ENCODE peak calls at places on chromosomes 12 and 14, in four cellular contexts. B, N, Q and P are unnamed samples.
A peak's percentile ranks its signal among the peaks of the same experiment; 100 is the strongest.

GRCh38 chr14:85165091-85165490 is 364.9 kb upstream of the FLRT2 start:
- DNase-seq in B (no peak), N (no peak), Q (no peak), P (no peak)

GRCh38 chr14:55373784-55374725 is 37.6 kb downstream of the ATG14 start:
- DNase-seq in N (peak; percentile 53), B (no peak), Q (no peak), P (no peak)

GRCh38 chr14:72946491-72946890 is 20.2 kb downstream of the DCAF4 start:
- DNase-seq in Q (no peak), B (no peak), N (no peak), P (no peak)

GRCh38 chr12:97940629-97941028 is 478.0 kb downstream of the RMST start:
- DNase-seq in Q (peak; percentile 20), N (no peak), B (no peak), P (no peak)

GRCh38 chr14:99077076-99077843 is 194.7 kb downstream of the BCL11B start:
- DNase-seq in B (no peak), Q (no peak), N (no peak), P (peak; percentile 16)

GRCh38 chr12:21336656-21337055 is 1.9 kb upstream of the SLCO1A2 start:
- DNase-seq in B (no peak), N (no peak), Q (no peak), P (peak; percentile 69)

GRCh38 chr12:51351913-51352532 is 5.5 kb upstream of the CELA1 start:
- DNase-seq in Q (peak; percentile 91), B (peak; percentile 51), N (peak; percentile 58), P (no peak)

GRCh38 chr14:88463318-88463717 is 77.9 kb downstream of the SPATA7 start:
- DNase-seq in Q (peak; percentile 16), B (no peak), N (no peak), P (no peak)

GRCh38 chr12:6386522-6386921 is 2.6 kb downstream of the LTBR start:
- DNase-seq in B (no peak), Q (no peak), N (no peak), P (no peak)

DNA sequence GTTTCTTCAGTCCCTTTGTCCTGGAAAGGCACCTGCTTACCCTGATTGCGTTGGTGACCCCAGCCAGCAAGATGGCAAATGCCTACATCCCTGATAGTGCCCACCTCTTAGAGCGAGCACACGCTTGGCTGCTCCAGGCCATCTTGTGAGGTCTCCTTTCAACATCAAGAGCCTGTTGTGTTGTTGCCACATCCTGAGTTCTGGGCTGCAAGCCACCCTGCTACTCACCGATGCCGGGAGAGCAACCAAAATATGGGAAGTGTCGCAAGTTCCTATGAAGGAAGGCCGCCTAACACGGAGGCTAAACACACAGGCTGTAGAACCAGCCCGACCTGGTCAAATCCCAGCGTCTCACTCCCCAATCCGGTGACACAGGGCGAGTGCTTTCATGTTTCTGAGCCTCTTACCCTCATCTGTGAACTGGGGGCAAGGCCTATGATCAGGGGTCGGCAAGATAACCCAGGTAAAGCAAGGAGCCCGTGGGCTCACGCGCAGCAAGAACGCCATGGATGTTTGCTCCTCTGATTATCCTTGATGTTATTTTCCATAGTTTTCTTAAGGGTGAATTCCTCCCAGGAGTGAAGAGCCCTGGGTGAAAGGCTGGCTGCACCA is 98.4 kb downstream of the LGMN start:
- DNase-seq in N (peak; percentile 43), B (peak; percentile 71), Q (no peak), P (peak; percentile 88)
- H3K4me1 ChIP-seq in N (peaks cover 66% of the 10 kb centered on the region), B (peaks cover 53% of the 10 kb centered on the region), Q (no peaks in the 10 kb centered on the region), P (peaks cover 10% of the 10 kb centered on the region)

GRCh38 chr12:109169676-109170075 is 53.3 kb downstream of the ACACB start:
- DNase-seq in B (no peak), N (no peak), Q (no peak), P (no peak)
- H3K36me3 ChIP-seq in B (no peaks in the 10 kb centered on the region), N (peaks cover 12% of the 10 kb centered on the region), Q (no peaks in the 10 kb centered on the region), P (peaks cover 29% of the 10 kb centered on the region)

GRCh38 chr12:52688481-52688880 is 8.3 kb upstream of the KRT1 start:
- DNase-seq in N (no peak), B (no peak), Q (no peak), P (no peak)

GRCh38 chr12:52687527-52688385 is 7.5 kb upstream of the KRT1 start:
- DNase-seq in Q (no peak), N (no peak), B (peak; percentile 22), P (no peak)

GRCh38 chr12:52685406-52685890 is 5.2 kb upstream of the KRT1 start:
- DNase-seq in Q (no peak), B (no peak), N (no peak), P (no peak)

GRCh38 chr12:52686063-52686462 is 5.9 kb upstream of the KRT1 start:
- DNase-seq in Q (no peak), B (peak; percentile 34), N (no peak), P (no peak)

DNA sequence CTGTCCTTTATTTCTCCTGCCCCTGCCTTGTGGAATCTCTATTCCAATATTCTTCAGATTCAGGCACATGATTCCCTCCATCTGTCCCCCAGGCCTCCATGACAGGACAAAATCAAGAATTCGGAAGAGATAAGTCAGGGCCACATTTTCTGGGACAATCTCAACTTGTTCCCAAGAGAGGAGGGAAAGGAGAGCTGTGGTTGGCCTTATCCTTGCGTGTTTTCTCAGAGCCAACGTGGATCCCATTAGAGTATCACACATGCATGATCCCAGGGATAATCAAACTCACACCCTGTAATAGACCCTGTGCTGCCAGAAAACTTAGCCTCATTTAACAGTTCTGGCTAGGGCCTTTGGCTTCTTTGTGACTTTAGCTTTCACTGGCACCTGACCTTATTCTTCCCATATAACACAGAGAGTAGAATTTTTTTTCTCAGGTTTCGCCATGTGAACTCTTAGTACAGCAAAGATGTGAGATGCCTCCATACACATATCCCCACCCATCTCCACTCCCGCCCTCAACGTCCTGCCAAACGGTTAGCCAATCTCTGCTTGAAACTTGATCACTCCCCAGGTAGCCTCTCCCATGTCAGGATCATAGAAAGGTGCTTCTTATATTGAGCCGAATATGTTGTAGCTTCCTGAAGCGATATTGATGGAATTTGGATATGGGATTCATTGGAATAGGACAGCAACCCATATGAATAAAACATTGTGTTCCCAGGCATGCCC is 6.7 kb upstream of the KRT1 start:
- DNase-seq in N (no peak), B (no peak), Q (no peak), P (no peak)
- H3K4me1 ChIP-seq in N (peaks cover 25% of the 10 kb centered on the region), B (peaks cover 8% of the 10 kb centered on the region), Q (peaks cover 8% of the 10 kb centered on the region), P (no peaks in the 10 kb centered on the region)

GRCh38 chr12:100447405-100447804 is 26.3 kb upstream of the NR1H4 start:
- DNase-seq in N (no peak), Q (peak; percentile 39), B (no peak), P (no peak)
- H3K36me3 ChIP-seq in N (no peaks in the 10 kb centered on the region), Q (no peaks in the 10 kb centered on the region), B (no peaks in the 10 kb centered on the region), P (no peaks in the 10 kb centered on the region)

GRCh38 chr14:104692939-104693315 is 3.5 kb downstream of the INF2 start:
- DNase-seq in N (no peak), B (no peak), Q (no peak), P (no peak)
- H3K4me1 ChIP-seq in N (peaks cover 66% of the 10 kb centered on the region), B (peaks cover 89% of the 10 kb centered on the region), Q (peaks cover 48% of the 10 kb centered on the region), P (peaks cover 81% of the 10 kb centered on the region)

GRCh38 chr14:96352708-96353107 is 10.4 kb downstream of the ATG2B start:
- DNase-seq in Q (no peak), N (no peak), B (no peak), P (no peak)
- H3K36me3 ChIP-seq in Q (no peaks in the 10 kb centered on the region), N (no peaks in the 10 kb centered on the region), B (no peaks in the 10 kb centered on the region), P (no peaks in the 10 kb centered on the region)

GRCh38 chr12:105723534-105723933 is 393.0 kb downstream of the C12orf75 start:
- DNase-seq in B (no peak), Q (no peak), N (no peak), P (no peak)

GRCh38 chr12:105723066-105723465 is 392.6 kb downstream of the C12orf75 start:
- DNase-seq in Q (peak; percentile 23), B (no peak), N (no peak), P (no peak)

GRCh38 chr12:105724651-105725050 is 394.2 kb downstream of the C12orf75 start:
- DNase-seq in B (no peak), Q (no peak), N (no peak), P (no peak)

GRCh38 chr12:105721915-105722314 is 391.4 kb downstream of the C12orf75 start:
- DNase-seq in B (no peak), Q (no peak), N (no peak), P (no peak)

GRCh38 chr12:105721051-105721825 is 390.7 kb downstream of the C12orf75 start:
- DNase-seq in N (no peak), B (no peak), Q (peak; percentile 59), P (no peak)
- H3K4me1 ChIP-seq in N (no peaks in the 10 kb centered on the region), B (no peaks in the 10 kb centered on the region), Q (peaks cover 50% of the 10 kb centered on the region), P (no peaks in the 10 kb centered on the region)

DNA sequence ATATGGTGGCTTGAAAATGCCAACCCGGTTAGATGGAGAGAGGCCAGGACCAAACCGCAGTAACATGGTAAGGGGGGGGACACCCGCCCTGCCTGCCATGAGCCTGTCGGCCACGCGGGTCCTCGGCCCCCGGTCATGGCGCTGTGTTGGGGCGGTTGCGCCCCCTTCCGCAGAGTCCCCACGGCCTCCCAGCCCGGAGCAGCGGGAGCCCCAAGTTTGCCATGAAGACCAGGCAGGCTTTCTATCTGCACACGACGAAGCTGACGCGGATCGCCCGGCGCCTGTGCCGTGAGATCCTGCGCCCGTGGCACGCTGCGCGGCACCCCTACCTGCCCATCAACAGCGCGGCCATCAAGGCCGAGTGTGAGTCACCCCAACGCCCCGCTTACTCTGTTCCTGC is 10.1 kb upstream of the CRIP2 start:
- DNase-seq in N (no peak), Q (no peak), B (no peak), P (no peak)
- H3K36me3 ChIP-seq in N (no peaks in the 10 kb centered on the region), Q (no peaks in the 10 kb centered on the region), B (no peaks in the 10 kb centered on the region), P (peaks cover 9% of the 10 kb centered on the region)